ENCODE peak calls at places on chromosomes 2 and 18, in seven cellular contexts. One of them, this sample, is unnamed. For H3K4me1, the result is how much of the 10 kb centered on the place peaks cover.

GRCh38 chr2:207135340-207135739 is 30.4 kb downstream of the KLF7 start:
- DNase-seq in CD8-positive, alpha-beta T cell: no peak
- DNase-seq in transverse colon: no peak
- DNase-seq in naive thymus-derived CD4-positive, alpha-beta T cell: peak
- DNase-seq in fibroblast of lung: peak
- DNase-seq in upper lobe of right lung: no peak
- DNase-seq in psoas muscle: no peak
- DNase-seq in this sample: no peak

GRCh38 chr2:25312958-25313710 is 28.6 kb downstream of the DNMT3A start:
- DNase-seq in CD8-positive, alpha-beta T cell: peak
- DNase-seq in transverse colon: no peak
- DNase-seq in naive thymus-derived CD4-positive, alpha-beta T cell: peak
- DNase-seq in fibroblast of lung: no peak
- DNase-seq in upper lobe of right lung: no peak
- DNase-seq in psoas muscle: no peak
- DNase-seq in this sample: peak

GRCh38 chr18:2050702-2051201 is 520.6 kb downstream of the METTL4 start:
- DNase-seq in CD8-positive, alpha-beta T cell: no peak
- DNase-seq in transverse colon: no peak
- DNase-seq in naive thymus-derived CD4-positive, alpha-beta T cell: no peak
- DNase-seq in fibroblast of lung: no peak
- DNase-seq in upper lobe of right lung: no peak
- DNase-seq in psoas muscle: no peak
- DNase-seq in this sample: no peak

GRCh38 chr2:8477511-8478132 is 204.2 kb upstream of the ID2 start:
- DNase-seq in CD8-positive, alpha-beta T cell: no peak
- DNase-seq in transverse colon: no peak
- DNase-seq in naive thymus-derived CD4-positive, alpha-beta T cell: no peak
- DNase-seq in fibroblast of lung: no peak
- DNase-seq in upper lobe of right lung: no peak
- DNase-seq in psoas muscle: no peak
- DNase-seq in this sample: peak

GRCh38 chr2:70442301-70443077 is 111.1 kb downstream of the TGFA start:
- DNase-seq in CD8-positive, alpha-beta T cell: no peak
- DNase-seq in transverse colon: no peak
- DNase-seq in naive thymus-derived CD4-positive, alpha-beta T cell: no peak
- DNase-seq in fibroblast of lung: no peak
- DNase-seq in upper lobe of right lung: no peak
- DNase-seq in psoas muscle: no peak
- DNase-seq in this sample: no peak

GRCh38 chr2:75616933-75617332 is 29.6 kb upstream of the MRPL19 start:
- DNase-seq in CD8-positive, alpha-beta T cell: no peak
- DNase-seq in transverse colon: no peak
- DNase-seq in naive thymus-derived CD4-positive, alpha-beta T cell: no peak
- DNase-seq in fibroblast of lung: no peak
- DNase-seq in upper lobe of right lung: no peak
- DNase-seq in psoas muscle: no peak
- DNase-seq in this sample: no peak

GRCh38 chr2:6973895-6974545 is 56.8 kb downstream of the RNF144A start:
- DNase-seq in CD8-positive, alpha-beta T cell: no peak
- DNase-seq in transverse colon: no peak
- DNase-seq in naive thymus-derived CD4-positive, alpha-beta T cell: no peak
- DNase-seq in fibroblast of lung: no peak
- DNase-seq in upper lobe of right lung: no peak
- DNase-seq in psoas muscle: no peak
- DNase-seq in this sample: no peak

GRCh38 chr2:174108579-174108978 is 139.8 kb downstream of the OLA1 start:
- DNase-seq in CD8-positive, alpha-beta T cell: no peak
- DNase-seq in transverse colon: no peak
- DNase-seq in naive thymus-derived CD4-positive, alpha-beta T cell: no peak
- DNase-seq in fibroblast of lung: no peak
- DNase-seq in upper lobe of right lung: no peak
- DNase-seq in psoas muscle: no peak
- DNase-seq in this sample: no peak

GRCh38 chr2:46831037-46831868 is 84.4 kb downstream of the MCFD2 start:
- DNase-seq in CD8-positive, alpha-beta T cell: no peak
- DNase-seq in transverse colon: no peak
- DNase-seq in naive thymus-derived CD4-positive, alpha-beta T cell: no peak
- DNase-seq in fibroblast of lung: peak
- DNase-seq in upper lobe of right lung: peak
- DNase-seq in psoas muscle: no peak
- DNase-seq in this sample: no peak

GRCh38 chr2:45288532-45288931 is 279.3 kb upstream of the SIX2 start:
- DNase-seq in CD8-positive, alpha-beta T cell: no peak
- DNase-seq in transverse colon: no peak
- DNase-seq in naive thymus-derived CD4-positive, alpha-beta T cell: no peak
- DNase-seq in fibroblast of lung: no peak
- DNase-seq in upper lobe of right lung: no peak
- DNase-seq in psoas muscle: no peak
- DNase-seq in this sample: no peak

GRCh38 chr2:168889635-168890005 is 610 bp downstream of the SPC25 start:
- DNase-seq in CD8-positive, alpha-beta T cell: no peak
- DNase-seq in transverse colon: no peak
- DNase-seq in naive thymus-derived CD4-positive, alpha-beta T cell: no peak
- DNase-seq in fibroblast of lung: no peak
- DNase-seq in upper lobe of right lung: no peak
- DNase-seq in psoas muscle: no peak
- DNase-seq in this sample: peak

GRCh38 chr18:33421225-33421624 is 19.3 kb downstream of the CCDC178 start:
- DNase-seq in CD8-positive, alpha-beta T cell: no peak
- DNase-seq in transverse colon: no peak
- DNase-seq in naive thymus-derived CD4-positive, alpha-beta T cell: no peak
- DNase-seq in fibroblast of lung: no peak
- DNase-seq in upper lobe of right lung: no peak
- DNase-seq in psoas muscle: no peak
- DNase-seq in this sample: no peak

GRCh38 chr2:47569658-47570398 is 166.9 kb downstream of the MSH2 start:
- DNase-seq in CD8-positive, alpha-beta T cell: no peak
- DNase-seq in transverse colon: no peak
- DNase-seq in naive thymus-derived CD4-positive, alpha-beta T cell: no peak
- DNase-seq in fibroblast of lung: no peak
- DNase-seq in upper lobe of right lung: no peak
- DNase-seq in psoas muscle: no peak
- DNase-seq in this sample: no peak

GRCh38 chr2:158670292-158670691 is 124.8 kb upstream of the DAPL1 start:
- DNase-seq in CD8-positive, alpha-beta T cell: no peak
- DNase-seq in transverse colon: no peak
- DNase-seq in naive thymus-derived CD4-positive, alpha-beta T cell: no peak
- DNase-seq in fibroblast of lung: no peak
- DNase-seq in upper lobe of right lung: no peak
- DNase-seq in psoas muscle: no peak
- DNase-seq in this sample: no peak

GRCh38 chr18:10936211-10937053 is 212.9 kb downstream of the PIEZO2 start:
- DNase-seq in CD8-positive, alpha-beta T cell: no peak
- DNase-seq in transverse colon: no peak
- DNase-seq in naive thymus-derived CD4-positive, alpha-beta T cell: no peak
- DNase-seq in fibroblast of lung: no peak
- DNase-seq in upper lobe of right lung: no peak
- DNase-seq in psoas muscle: no peak
- DNase-seq in this sample: no peak

GRCh38 chr2:195659114-195659513 is 2.1 kb downstream of the SLC39A10 start:
- DNase-seq in CD8-positive, alpha-beta T cell: no peak
- DNase-seq in transverse colon: no peak
- DNase-seq in naive thymus-derived CD4-positive, alpha-beta T cell: peak
- DNase-seq in fibroblast of lung: peak
- DNase-seq in upper lobe of right lung: no peak
- DNase-seq in psoas muscle: no peak
- DNase-seq in this sample: peak

GRCh38 chr2:199861116-199861774 is 10.3 kb upstream of the FTCDNL1 start:
- DNase-seq in CD8-positive, alpha-beta T cell: no peak
- DNase-seq in transverse colon: no peak
- DNase-seq in naive thymus-derived CD4-positive, alpha-beta T cell: no peak
- DNase-seq in fibroblast of lung: peak
- DNase-seq in upper lobe of right lung: no peak
- DNase-seq in psoas muscle: no peak
- DNase-seq in this sample: no peak

GRCh38 chr2:172655091-172655837 is 80.4 kb upstream of the RAPGEF4 start:
- DNase-seq in CD8-positive, alpha-beta T cell: no peak
- DNase-seq in transverse colon: no peak
- DNase-seq in naive thymus-derived CD4-positive, alpha-beta T cell: no peak
- DNase-seq in fibroblast of lung: peak
- DNase-seq in upper lobe of right lung: no peak
- DNase-seq in psoas muscle: no peak
- DNase-seq in this sample: no peak

GRCh38 chr2:118319271-118319684 is 231.0 kb downstream of the INSIG2 start:
- DNase-seq in CD8-positive, alpha-beta T cell: no peak
- DNase-seq in transverse colon: no peak
- DNase-seq in naive thymus-derived CD4-positive, alpha-beta T cell: no peak
- DNase-seq in fibroblast of lung: no peak
- DNase-seq in upper lobe of right lung: no peak
- DNase-seq in psoas muscle: no peak
- DNase-seq in this sample: no peak

GRCh38 chr2:217065695-217066405 is 206.0 kb upstream of the TNP1 start:
- DNase-seq in CD8-positive, alpha-beta T cell: no peak
- DNase-seq in transverse colon: no peak
- DNase-seq in naive thymus-derived CD4-positive, alpha-beta T cell: no peak
- DNase-seq in fibroblast of lung: peak
- DNase-seq in upper lobe of right lung: no peak
- DNase-seq in psoas muscle: no peak
- DNase-seq in this sample: no peak

GRCh38 chr18:30687501-30687900 is 355.0 kb downstream of the DSC3 start:
- DNase-seq in CD8-positive, alpha-beta T cell: no peak
- DNase-seq in transverse colon: no peak
- DNase-seq in naive thymus-derived CD4-positive, alpha-beta T cell: no peak
- DNase-seq in fibroblast of lung: no peak
- DNase-seq in upper lobe of right lung: no peak
- DNase-seq in psoas muscle: no peak
- DNase-seq in this sample: no peak

DNA sequence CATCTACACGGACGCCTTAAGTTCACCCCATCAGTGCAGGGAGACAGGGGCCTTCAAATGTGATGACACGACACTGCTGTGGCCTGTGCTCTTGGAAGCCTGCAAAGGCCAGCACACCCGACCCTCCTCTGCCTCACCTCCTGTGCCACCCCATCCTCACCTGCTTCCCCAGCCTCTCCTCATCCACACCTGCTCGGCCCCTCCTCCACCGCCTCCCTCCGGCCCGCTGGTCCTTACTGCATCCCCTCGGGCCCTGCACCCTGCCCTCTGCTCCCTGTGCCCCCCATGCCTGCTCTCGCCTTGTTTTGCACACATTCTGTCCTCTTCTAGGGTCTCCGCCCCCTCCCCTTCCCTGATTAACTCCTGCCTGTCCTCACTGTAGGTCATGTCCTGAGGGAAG is 39.3 kb downstream of the TRAPPC12 start:
- DNase-seq in CD8-positive, alpha-beta T cell: no peak
- DNase-seq in transverse colon: no peak
- DNase-seq in naive thymus-derived CD4-positive, alpha-beta T cell: no peak
- DNase-seq in fibroblast of lung: no peak
- DNase-seq in upper lobe of right lung: no peak
- DNase-seq in psoas muscle: no peak
- DNase-seq in this sample: no peak
- H3K4me1 ChIP-seq in CD8-positive, alpha-beta T cell: under half
- H3K4me1 ChIP-seq in transverse colon: under half
- H3K4me1 ChIP-seq in naive thymus-derived CD4-positive, alpha-beta T cell: under half
- H3K4me1 ChIP-seq in fibroblast of lung: under half
- H3K4me1 ChIP-seq in upper lobe of right lung: under half
- H3K4me1 ChIP-seq in psoas muscle: under half
- H3K4me1 ChIP-seq in this sample: under half

DNA sequence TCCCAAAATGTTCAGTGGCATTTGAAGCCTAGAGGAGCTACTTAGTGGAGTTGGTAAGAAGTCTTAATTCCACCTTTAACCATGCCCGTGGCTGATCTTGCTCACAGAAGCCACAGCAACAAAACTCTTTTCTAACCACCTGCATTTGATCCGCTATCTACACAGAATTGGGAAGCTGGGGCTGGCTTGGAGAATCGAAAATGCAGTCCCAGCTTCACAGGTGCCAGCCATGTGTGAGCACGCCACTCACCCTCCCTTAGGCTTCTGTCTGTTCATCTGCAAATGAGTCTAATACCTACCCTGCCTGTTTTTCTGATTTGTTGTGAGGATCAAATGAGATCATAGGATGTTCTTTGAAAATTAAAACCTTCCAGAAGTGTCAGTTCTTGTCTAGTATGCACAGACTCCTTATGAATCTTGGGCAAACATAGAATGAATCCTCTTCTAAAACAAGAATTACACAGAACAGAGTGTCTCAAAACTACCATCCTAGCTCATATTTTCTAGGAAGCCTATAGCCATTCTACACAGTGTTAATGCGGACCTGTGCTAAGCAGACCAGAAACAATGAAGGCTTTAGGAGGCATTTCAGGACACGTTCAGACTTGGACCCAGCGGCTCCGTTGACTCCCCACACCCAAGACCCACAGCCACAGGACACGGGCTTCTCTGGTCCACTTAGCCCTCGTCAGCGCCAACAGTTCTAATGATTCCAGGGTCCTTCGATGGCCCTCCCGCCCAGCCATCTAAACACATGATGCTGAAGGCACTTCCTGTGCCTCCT is 182.4 kb downstream of the BCL11A start:
- DNase-seq in CD8-positive, alpha-beta T cell: no peak
- DNase-seq in transverse colon: no peak
- DNase-seq in naive thymus-derived CD4-positive, alpha-beta T cell: no peak
- DNase-seq in fibroblast of lung: no peak
- DNase-seq in upper lobe of right lung: no peak
- DNase-seq in psoas muscle: no peak
- DNase-seq in this sample: no peak
- H3K27ac ChIP-seq in CD8-positive, alpha-beta T cell: no peak
- H3K27ac ChIP-seq in transverse colon: no peak
- H3K27ac ChIP-seq in naive thymus-derived CD4-positive, alpha-beta T cell: no peak
- H3K27ac ChIP-seq in fibroblast of lung: no peak
- H3K27ac ChIP-seq in upper lobe of right lung: no peak
- H3K27ac ChIP-seq in psoas muscle: no peak
- H3K27ac ChIP-seq in this sample: no peak

GRCh38 chr18:24862225-24862893 is 401.9 kb downstream of the HRH4 start:
- DNase-seq in CD8-positive, alpha-beta T cell: no peak
- DNase-seq in transverse colon: no peak
- DNase-seq in naive thymus-derived CD4-positive, alpha-beta T cell: no peak
- DNase-seq in fibroblast of lung: no peak
- DNase-seq in upper lobe of right lung: no peak
- DNase-seq in psoas muscle: no peak
- DNase-seq in this sample: no peak
- H3K4me3 ChIP-seq in CD8-positive, alpha-beta T cell: no peak
- H3K4me3 ChIP-seq in transverse colon: no peak
- H3K4me3 ChIP-seq in naive thymus-derived CD4-positive, alpha-beta T cell: no peak
- H3K4me3 ChIP-seq in fibroblast of lung: no peak
- H3K4me3 ChIP-seq in upper lobe of right lung: no peak
- H3K4me3 ChIP-seq in psoas muscle: no peak
- H3K4me3 ChIP-seq in this sample: no peak

DNA sequence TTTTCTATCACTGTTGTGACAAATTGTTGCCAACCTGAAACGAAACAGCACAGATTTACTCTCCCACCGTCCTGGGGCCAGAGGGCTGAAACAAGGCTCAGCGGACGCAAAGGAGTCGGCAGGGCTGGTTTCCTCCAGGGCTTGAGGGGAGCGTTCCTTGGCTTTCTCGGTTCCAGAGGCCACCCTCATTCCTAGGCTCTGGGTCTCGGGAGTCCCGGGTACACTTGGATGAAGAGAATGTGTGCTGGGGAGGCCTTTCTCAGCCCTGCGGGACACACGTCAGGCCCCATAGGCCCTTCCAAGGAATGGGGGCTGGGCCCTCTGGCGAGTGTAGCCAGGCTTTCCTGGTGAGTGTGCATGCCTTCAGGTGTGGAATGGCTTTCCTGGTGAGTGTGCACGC is 287.3 kb upstream of the HS6ST1 start:
- DNase-seq in CD8-positive, alpha-beta T cell: no peak
- DNase-seq in transverse colon: no peak
- DNase-seq in naive thymus-derived CD4-positive, alpha-beta T cell: no peak
- DNase-seq in fibroblast of lung: no peak
- DNase-seq in upper lobe of right lung: no peak
- DNase-seq in psoas muscle: no peak
- DNase-seq in this sample: no peak
- H3K4me1 ChIP-seq in CD8-positive, alpha-beta T cell: under half
- H3K4me1 ChIP-seq in transverse colon: under half
- H3K4me1 ChIP-seq in naive thymus-derived CD4-positive, alpha-beta T cell: under half
- H3K4me1 ChIP-seq in fibroblast of lung: under half
- H3K4me1 ChIP-seq in upper lobe of right lung: under half
- H3K4me1 ChIP-seq in psoas muscle: under half
- H3K4me1 ChIP-seq in this sample: under half

This sample was measured in CD4-positive, CD25-positive, alpha-beta regulatory T cell.